ENCODE peak calls at places on chromosome 21, in nine cellular contexts. H is fibroblast of lung, F is HFFc6, E is Peyer's patch, D is endothelial cell, S is cardiac fibroblast, X is lower lobe of right lung, W is OCI-LY7, C is fibroblast of the aortic adventitia. Q is an unnamed sample.

GRCh38 chr21:34968414-34969333 is 80.4 kb downstream of the RUNX1 start:
- DNase-seq in H (peak; percentile 51), F (no peak), E (no peak), D (no peak), S (no peak), X (no peak), W (no peak), C (no peak), Q (no peak)

GRCh38 chr21:27519357-27519756 is 552.5 kb upstream of the ADAMTS5 start:
- DNase-seq in H (peak; percentile 91), F (peak; percentile 84), E (no peak), D (no peak), S (peak; percentile 61), X (no peak), W (no peak), C (peak; percentile 91), Q (peak; percentile 39)

GRCh38 chr21:31284797-31285397 is 59.2 kb downstream of the TIAM1 start:
- DNase-seq in H (peak; percentile 38), F (no peak), E (no peak), D (peak; percentile 20), S (peak; percentile 50), X (no peak), W (no peak), C (peak; percentile 28), Q (no peak)

GRCh38 chr21:31161157-31161556 is 122.9 kb upstream of the KRTAP19-8 start:
- DNase-seq in H (peak; percentile 6), F (no peak), E (no peak), D (no peak), S (no peak), X (no peak), W (no peak), C (peak; percentile 13), Q (peak; percentile 77)

GRCh38 chr21:31945116-31945515 is 72.3 kb downstream of the HUNK start:
- DNase-seq in H (no peak), F (no peak), E (no peak), D (no peak), S (no peak), X (no peak), W (no peak), C (no peak), Q (no peak)

GRCh38 chr21:29114765-29115164 is 15.7 kb upstream of the MAP3K7CL start:
- DNase-seq in H (peak; percentile 81), F (peak; percentile 56), E (no peak), D (no peak), S (peak; percentile 24), X (no peak), W (no peak), C (peak; percentile 41), Q (peak; percentile 86)

GRCh38 chr21:29430581-29430980 is 131.9 kb downstream of the BACH1 start:
- DNase-seq in H (no peak), F (no peak), E (no peak), D (no peak), S (no peak), X (no peak), W (no peak), C (no peak), Q (no peak)

GRCh38 chr21:35635261-35635660 is 425.1 kb downstream of the SETD4 start:
- DNase-seq in H (peak; percentile 84), F (peak; percentile 95), E (no peak), D (no peak), S (peak; percentile 50), X (no peak), W (no peak), C (peak; percentile 88), Q (peak; percentile 87)

GRCh38 chr21:21295303-21295702 is 297.1 kb downstream of the NCAM2 start:
- DNase-seq in H (no peak), F (no peak), E (no peak), D (no peak), S (no peak), X (no peak), W (no peak), C (no peak), Q (no peak)

GRCh38 chr21:36860736-36861594 is 105.5 kb downstream of the HLCS start:
- DNase-seq in H (peak; percentile 20), F (peak; percentile 31), E (no peak), D (no peak), S (peak; percentile 65), X (no peak), W (no peak), C (peak; percentile 63), Q (peak; percentile 70)

GRCh38 chr21:30340714-30341573 is 3.5 kb upstream of the KRTAP27-1 start:
- DNase-seq in H (peak; percentile 1), F (peak; percentile 0), E (no peak), D (peak; percentile 48), S (peak; percentile 63), X (peak; percentile 45), W (peak; percentile 30), C (peak; percentile 22), Q (no peak)

GRCh38 chr21:41878831-41879189 is 334 bp downstream of the PRDM15 start:
- DNase-seq in H (peak; percentile 85), F (peak; percentile 75), E (peak; percentile 70), D (peak; percentile 80), S (peak; percentile 90), X (peak; percentile 89), W (peak; percentile 91), C (peak; percentile 84), Q (peak; percentile 21)

GRCh38 chr21:18265955-18266354 is 21.3 kb downstream of the CHODL start:
- DNase-seq in H (no peak), F (no peak), E (no peak), D (no peak), S (peak; percentile 2), X (no peak), W (no peak), C (no peak), Q (no peak)
- TF ChIP-seq CTCF in H (no peak), F (no peak), E (no peak), D (no peak), S (no peak), X (no peak), W (peak; percentile 10), C (no peak), Q (peak; percentile 22)

DNA sequence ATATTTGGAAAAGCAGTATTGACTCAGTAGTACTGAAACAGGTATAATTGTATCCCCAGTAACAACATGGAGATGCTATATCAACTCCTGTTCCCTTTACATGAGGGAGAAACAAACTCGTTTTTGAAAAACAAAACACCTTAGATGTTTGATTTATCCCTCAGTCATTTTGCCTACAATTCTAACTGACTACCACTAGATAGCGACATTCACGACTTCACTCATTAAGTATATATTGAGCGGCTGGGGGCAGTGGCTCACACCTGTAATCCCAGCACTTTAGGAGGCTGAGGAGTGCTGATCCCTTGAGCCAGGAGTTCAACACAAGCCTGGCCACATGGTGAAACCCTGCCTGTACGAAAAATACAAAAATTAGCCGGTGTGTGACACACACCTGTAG is 83.3 kb downstream of the CYYR1 start:
- DNase-seq in H (no peak), F (no peak), E (no peak), D (no peak), S (no peak), X (no peak), W (no peak), C (no peak), Q (no peak)
- TF ChIP-seq CTCF in H (no peak), F (no peak), E (no peak), D (peak; percentile 32), S (no peak), X (no peak), W (no peak), C (no peak), Q (peak; percentile 22)

DNA sequence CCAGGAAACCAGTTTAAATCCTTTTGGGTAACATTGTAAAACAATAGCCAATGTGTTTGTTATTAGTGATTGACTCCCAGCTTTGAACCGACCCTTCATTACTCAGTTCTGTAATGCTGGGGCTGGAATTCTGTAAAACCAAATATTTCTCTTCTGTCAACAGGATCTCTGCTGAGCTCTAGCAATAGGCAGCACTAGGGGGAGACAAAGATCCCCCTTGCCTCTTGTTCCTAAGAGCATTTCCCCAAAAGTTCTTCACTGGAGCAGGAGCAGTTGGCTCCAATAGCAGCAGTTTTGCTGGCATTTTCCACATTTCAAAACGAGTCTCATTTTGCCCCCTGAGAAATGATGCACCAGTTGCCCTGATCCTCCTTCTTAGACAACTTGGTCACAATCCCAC is 1671.1 kb downstream of the MRPL39 start:
- DNase-seq in H (peak; percentile 50), F (no peak), E (no peak), D (no peak), S (peak; percentile 21), X (no peak), W (no peak), C (peak; percentile 25), Q (peak; percentile 2)
- TF ChIP-seq CTCF in H (no peak), F (no peak), E (no peak), D (no peak), S (peak; percentile 54), X (no peak), W (peak; percentile 45), C (peak; percentile 46), Q (no peak)

GRCh38 chr21:38291875-38292274 is 35.1 kb downstream of the KCNJ15 start:
- DNase-seq in H (no peak), F (no peak), E (no peak), D (no peak), S (no peak), X (no peak), W (no peak), C (no peak), Q (no peak)

GRCh38 chr21:38290809-38291208 is 34.0 kb downstream of the KCNJ15 start:
- DNase-seq in H (no peak), F (no peak), E (no peak), D (no peak), S (no peak), X (no peak), W (no peak), C (no peak), Q (no peak)

GRCh38 chr21:38293113-38293512 is 36.3 kb downstream of the KCNJ15 start:
- DNase-seq in H (no peak), F (no peak), E (no peak), D (no peak), S (no peak), X (no peak), W (no peak), C (no peak), Q (no peak)

GRCh38 chr21:38286739-38287426 is 30.1 kb downstream of the KCNJ15 start:
- DNase-seq in H (no peak), F (no peak), E (no peak), D (no peak), S (no peak), X (no peak), W (no peak), C (no peak), Q (no peak)

DNA sequence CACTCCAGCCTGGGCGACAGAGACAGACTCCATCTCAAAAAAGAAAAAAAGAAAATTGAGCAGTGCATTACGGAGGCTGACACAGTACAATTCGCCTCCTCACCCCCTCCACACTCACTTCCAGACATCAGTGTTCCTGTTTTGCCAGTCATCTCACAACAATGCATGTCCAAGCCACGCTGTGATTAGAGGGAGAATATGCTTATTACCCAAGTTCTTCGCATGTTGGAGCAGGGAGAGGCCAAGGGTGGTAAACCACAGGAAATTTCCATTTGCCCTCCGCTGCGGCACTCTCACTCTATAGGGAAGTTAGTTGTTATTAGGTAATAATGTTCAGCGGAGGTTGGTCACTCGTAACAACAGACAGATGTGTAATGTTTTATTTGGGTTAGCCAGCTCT is 32.9 kb downstream of the KCNJ15 start:
- DNase-seq in H (peak; percentile 97), F (peak; percentile 99), E (no peak), D (no peak), S (peak; percentile 98), X (peak; percentile 80), W (no peak), C (peak; percentile 98), Q (peak; percentile 99)
- TF ChIP-seq CTCF in H (no peak), F (no peak), E (no peak), D (no peak), S (no peak), X (no peak), W (no peak), C (no peak), Q (no peak)